ENCODE peak calls at places on chromosome 12, in four cellular contexts. B is HepG2, Z is K562, V is GM12878. P is an unnamed sample.

GRCh38 chr12:91633206-91633605 is 450.6 kb upstream of the DCN start:
- DNase-seq in V (no peak), B (no peak), Z (no peak), P (no peak)

GRCh38 chr12:106288510-106289195 is 13.9 kb upstream of the TCP11L2 start:
- DNase-seq in V (no peak), B (peak), Z (peak), P (no peak)

GRCh38 chr12:105935981-105936380 is 202.8 kb downstream of the NUAK1 start:
- DNase-seq in V (no peak), Z (no peak), B (no peak), P (no peak)

GRCh38 chr12:31906581-31907286 is 52.5 kb upstream of the RESF1 start:
- DNase-seq in Z (no peak), B (peak), V (no peak), P (no peak)

GRCh38 chr12:68771223-68771925 is 25.4 kb downstream of the SLC35E3 start:
- DNase-seq in B (no peak), V (no peak), Z (peak), P (no peak)

GRCh38 chr12:92444763-92445162 is 258.0 kb upstream of the PLEKHG7 start:
- DNase-seq in Z (no peak), B (no peak), V (no peak), P (no peak)

GRCh38 chr12:67721216-67721615 is 72.7 kb downstream of the DYRK2 start:
- DNase-seq in Z (no peak), B (no peak), V (no peak), P (no peak)

GRCh38 chr12:67484788-67485480 is 163.6 kb upstream of the DYRK2 start:
- DNase-seq in Z (no peak), V (peak), B (no peak), P (no peak)

GRCh38 chr12:117309276-117309885 is 52.0 kb downstream of the NOS1 start:
- DNase-seq in B (no peak), Z (no peak), V (no peak), P (no peak)

GRCh38 chr12:57593187-57593586 is 2.2 kb downstream of the PIP4K2C start:
- DNase-seq in Z (no peak), V (no peak), B (no peak), P (no peak)

GRCh38 chr12:101792046-101792931 is 38.5 kb downstream of the GNPTAB start:
- DNase-seq in Z (no peak), B (no peak), V (no peak), P (no peak)

GRCh38 chr12:83016226-83016835 is 329.6 kb downstream of the TMTC2 start:
- DNase-seq in B (peak), V (no peak), Z (peak), P (no peak)

GRCh38 chr12:131860472-131861260 is 32.5 kb downstream of the MMP17 start:
- DNase-seq in Z (peak), V (no peak), B (peak), P (peak)

GRCh38 chr12:45655753-45656152 is 73.8 kb upstream of the ARID2 start:
- DNase-seq in B (no peak), Z (no peak), V (no peak), P (no peak)

GRCh38 chr12:57461326-57461903 is 1.8 kb downstream of the GLI1 start:
- DNase-seq in V (no peak), Z (peak), B (no peak), P (peak)

GRCh38 chr12:49428652-49429549 is 61.6 kb downstream of the SPATS2 start:
- DNase-seq in B (no peak), Z (peak), V (peak), P (no peak)

GRCh38 chr12:9625019-9625418 is 17.3 kb upstream of the KLRB1 start:
- DNase-seq in B (no peak), V (no peak), Z (no peak), P (no peak)

GRCh38 chr12:12294215-12295005 is 27.6 kb upstream of the LRP6 start:
- DNase-seq in Z (no peak), B (no peak), V (no peak), P (no peak)

GRCh38 chr12:93944196-93944595 is 204.2 kb upstream of the PLXNC1 start:
- DNase-seq in Z (no peak), V (no peak), B (no peak), P (no peak)

GRCh38 chr12:117692512-117692911 is 276.3 kb downstream of the KSR2 start:
- DNase-seq in B (no peak), V (no peak), Z (no peak), P (no peak)

GRCh38 chr12:31897791-31898503 is 61.3 kb upstream of the RESF1 start:
- DNase-seq in V (no peak), Z (peak), B (no peak), P (peak)

GRCh38 chr12:88247241-88247643 is 105.1 kb downstream of the TMTC3 start:
- DNase-seq in V (no peak), Z (no peak), B (no peak), P (no peak)

GRCh38 chr12:107091989-107092641 is 1.2 kb downstream of the CRY1 start:
- DNase-seq in Z (peak), V (peak), B (peak), P (peak)

GRCh38 chr12:7933255-7933726 is 2.7 kb downstream of the SLC2A3 start:
- DNase-seq in B (peak), V (peak), Z (peak), P (peak)

GRCh38 chr12:32874083-32874482 is 22.5 kb downstream of the PKP2 start:
- DNase-seq in B (no peak), Z (no peak), V (no peak), P (no peak)

GRCh38 chr12:20268121-20268732 is 100.1 kb upstream of the PDE3A start:
- DNase-seq in V (no peak), B (no peak), Z (no peak), P (no peak)

GRCh38 chr12:105562727-105563072 is 232.2 kb downstream of the C12orf75 start:
- DNase-seq in B (no peak), Z (no peak), V (no peak), P (peak)

GRCh38 chr12:12563529-12563928 is 866 bp upstream of the DUSP16 start:
- DNase-seq in V (no peak), B (no peak), Z (no peak), P (no peak)

GRCh38 chr12:105748806-105749600 is 389.8 kb downstream of the NUAK1 start:
- DNase-seq in V (no peak), Z (no peak), B (no peak), P (no peak)

GRCh38 chr12:101761347-101761746 is 22.1 kb upstream of the SYCP3 start:
- DNase-seq in B (no peak), V (no peak), Z (no peak), P (no peak)

GRCh38 chr12:120249875-120250795 is 15.4 kb downstream of the PXN start:
- DNase-seq in V (no peak), Z (no peak), B (no peak), P (no peak)

GRCh38 chr12:62249419-62249818 is 10.8 kb upstream of the USP15 start:
- DNase-seq in B (no peak), V (no peak), Z (no peak), P (no peak)

GRCh38 chr12:32435921-32436710 is 36.8 kb downstream of the FGD4 start:
- DNase-seq in V (no peak), B (no peak), Z (no peak), P (no peak)

GRCh38 chr12:53729659-53730058 is 2.4 kb upstream of the CALCOCO1 start:
- DNase-seq in Z (no peak), B (peak), V (no peak), P (no peak)

GRCh38 chr12:64714551-64714968 is 44.6 kb downstream of the GNS start:
- DNase-seq in V (peak), B (no peak), Z (no peak), P (no peak)

GRCh38 chr12:58819345-58819744 is 101.0 kb downstream of the LRIG3 start:
- DNase-seq in V (no peak), B (peak), Z (no peak), P (no peak)

GRCh38 chr12:22231836-22232235 is 102.7 kb downstream of the ST8SIA1 start:
- DNase-seq in Z (no peak), B (no peak), V (no peak), P (peak)

GRCh38 chr12:121513464-121514183 is 67.2 kb downstream of the KDM2B start:
- DNase-seq in V (no peak), B (peak), Z (peak), P (peak)

GRCh38 chr12:34406228-34406995 is 384.1 kb downstream of the ALG10 start:
- DNase-seq in Z (peak), V (no peak), B (no peak), P (peak)

DNA sequence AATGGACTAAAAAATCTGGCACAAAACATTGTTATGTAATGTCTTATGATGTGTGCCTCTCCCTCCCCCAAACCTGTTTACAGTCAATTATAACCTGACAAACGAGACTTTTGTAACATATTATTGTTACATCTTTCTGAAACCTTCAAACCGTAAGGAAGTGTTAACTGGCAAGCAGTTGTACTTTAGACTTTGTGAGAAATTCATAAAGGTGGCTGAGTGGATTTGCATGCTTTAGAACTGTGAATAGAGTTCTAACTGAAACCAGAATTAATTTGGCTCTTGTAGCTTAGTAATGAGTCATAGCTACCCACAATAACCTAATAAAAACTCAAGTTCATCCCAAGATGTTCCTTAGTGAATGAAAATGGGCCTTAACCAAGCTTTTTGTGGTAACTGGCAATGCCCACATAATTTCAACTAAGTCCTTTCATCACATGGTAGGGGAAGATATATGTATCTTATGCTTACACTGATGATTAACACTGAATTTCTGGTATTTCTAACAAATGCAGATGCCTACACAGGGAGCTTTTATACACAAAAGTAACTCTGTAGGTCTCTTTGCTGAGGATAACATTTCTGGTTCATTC is 29.7 kb downstream of the RAD9B start:
- DNase-seq in V (peak), B (no peak), Z (no peak), P (no peak)
- TF ChIP-seq FOXK2 in V (no peak), B (no peak), Z (no peak), P (no peak)

GRCh38 chr12:6334359-6334758 is 7.5 kb downstream of the TNFRSF1A start:
- DNase-seq in B (no peak), Z (no peak), V (no peak), P (no peak)

GRCh38 chr12:6335451-6336078 is 6.3 kb downstream of the TNFRSF1A start:
- DNase-seq in B (peak), V (peak), Z (peak), P (peak)

GRCh38 chr12:6336079-6336858 is 5.6 kb downstream of the TNFRSF1A start:
- DNase-seq in V (no peak), Z (peak), B (peak), P (peak)

GRCh38 chr12:6333566-6333965 is 8.3 kb downstream of the TNFRSF1A start:
- DNase-seq in B (no peak), Z (no peak), V (no peak), P (no peak)

GRCh38 chr12:6334940-6335450 is 6.9 kb downstream of the TNFRSF1A start:
- DNase-seq in B (no peak), Z (no peak), V (no peak), P (no peak)
- TF ChIP-seq FOXM1 in B (no peak), Z (no peak), V (no peak), P (no peak)

GRCh38 chr12:43758247-43758727 is 303 bp downstream of the PUS7L start:
- DNase-seq in V (peak), Z (peak), B (peak), P (peak)
- TF ChIP-seq FOXK2 in V (no peak), Z (no peak), B (no peak), P (no peak)

GRCh38 chr12:55736780-55737580 is 5.9 kb upstream of the GDF11 start:
- DNase-seq in B (peak), Z (peak), V (no peak), P (peak)
- TF ChIP-seq FOXM1 in B (no peak), Z (no peak), V (no peak), P (no peak)

P was measured in HEK293T.